ENCODE peak calls at places on chromosomes 1 and 21, in seven cellular contexts. One of them, this sample, is unnamed.

GRCh38 chr1:7594002-7594713 is 176.9 kb upstream of the VAMP3 start:
- DNase-seq in GM10248: no peak
- DNase-seq in EL: no peak
- DNase-seq in NAMALWA: no peak
- DNase-seq in cardiac septum: peak
- DNase-seq in HT1080: no peak
- DNase-seq in stimulated activated CD4-positive, alpha-beta T cell treated with anti-CD3 and anti-CD28 coated beads, Interleukin-1b, Interleukin-23, amount 100 ng/mL, for 4 hours: no peak
- DNase-seq in this sample: no peak

GRCh38 chr21:17660449-17660848 is 47.7 kb upstream of the BTG3 start:
- DNase-seq in GM10248: no peak
- DNase-seq in EL: peak
- DNase-seq in NAMALWA: no peak
- DNase-seq in cardiac septum: no peak
- DNase-seq in HT1080: no peak
- DNase-seq in stimulated activated CD4-positive, alpha-beta T cell treated with anti-CD3 and anti-CD28 coated beads, Interleukin-1b, Interleukin-23, amount 100 ng/mL, for 4 hours: no peak
- DNase-seq in this sample: no peak

GRCh38 chr1:109383850-109384249 is 13.9 kb downstream of the SORT1 start:
- DNase-seq in GM10248: no peak
- DNase-seq in EL: no peak
- DNase-seq in NAMALWA: no peak
- DNase-seq in cardiac septum: no peak
- DNase-seq in HT1080: no peak
- DNase-seq in stimulated activated CD4-positive, alpha-beta T cell treated with anti-CD3 and anti-CD28 coated beads, Interleukin-1b, Interleukin-23, amount 100 ng/mL, for 4 hours: no peak
- DNase-seq in this sample: no peak

GRCh38 chr1:97093742-97094141 is 372.2 kb downstream of the PTBP2 start:
- DNase-seq in GM10248: no peak
- DNase-seq in EL: peak
- DNase-seq in NAMALWA: no peak
- DNase-seq in cardiac septum: no peak
- DNase-seq in HT1080: no peak
- DNase-seq in stimulated activated CD4-positive, alpha-beta T cell treated with anti-CD3 and anti-CD28 coated beads, Interleukin-1b, Interleukin-23, amount 100 ng/mL, for 4 hours: no peak
- DNase-seq in this sample: no peak

GRCh38 chr1:183022202-183023145 is 746 bp upstream of the LAMC1 start:
- DNase-seq in GM10248: peak
- DNase-seq in EL: peak
- DNase-seq in NAMALWA: peak
- DNase-seq in cardiac septum: peak
- DNase-seq in HT1080: peak
- DNase-seq in stimulated activated CD4-positive, alpha-beta T cell treated with anti-CD3 and anti-CD28 coated beads, Interleukin-1b, Interleukin-23, amount 100 ng/mL, for 4 hours: peak
- DNase-seq in this sample: no peak

GRCh38 chr1:161710562-161710961 is 3.5 kb downstream of the FCRLA start:
- DNase-seq in GM10248: no peak
- DNase-seq in EL: no peak
- DNase-seq in NAMALWA: no peak
- DNase-seq in cardiac septum: no peak
- DNase-seq in HT1080: no peak
- DNase-seq in stimulated activated CD4-positive, alpha-beta T cell treated with anti-CD3 and anti-CD28 coated beads, Interleukin-1b, Interleukin-23, amount 100 ng/mL, for 4 hours: no peak
- DNase-seq in this sample: no peak

GRCh38 chr1:33616780-33617179 is 144.3 kb downstream of the ZSCAN20 start:
- DNase-seq in GM10248: no peak
- DNase-seq in EL: no peak
- DNase-seq in NAMALWA: no peak
- DNase-seq in cardiac septum: no peak
- DNase-seq in HT1080: no peak
- DNase-seq in stimulated activated CD4-positive, alpha-beta T cell treated with anti-CD3 and anti-CD28 coated beads, Interleukin-1b, Interleukin-23, amount 100 ng/mL, for 4 hours: no peak
- DNase-seq in this sample: no peak

GRCh38 chr1:112508242-112509004 is at the start of gene WNT2B:
- DNase-seq in GM10248: peak
- DNase-seq in EL: no peak
- DNase-seq in NAMALWA: peak
- DNase-seq in cardiac septum: no peak
- DNase-seq in HT1080: no peak
- DNase-seq in stimulated activated CD4-positive, alpha-beta T cell treated with anti-CD3 and anti-CD28 coated beads, Interleukin-1b, Interleukin-23, amount 100 ng/mL, for 4 hours: peak
- DNase-seq in this sample: peak

GRCh38 chr1:1034438-1034759 is 14.5 kb downstream of the AGRN start:
- DNase-seq in GM10248: no peak
- DNase-seq in EL: no peak
- DNase-seq in NAMALWA: no peak
- DNase-seq in cardiac septum: no peak
- DNase-seq in HT1080: no peak
- DNase-seq in stimulated activated CD4-positive, alpha-beta T cell treated with anti-CD3 and anti-CD28 coated beads, Interleukin-1b, Interleukin-23, amount 100 ng/mL, for 4 hours: no peak
- DNase-seq in this sample: no peak

GRCh38 chr1:36707221-36707620 is 224.5 kb upstream of the CSF3R start:
- DNase-seq in GM10248: no peak
- DNase-seq in EL: no peak
- DNase-seq in NAMALWA: no peak
- DNase-seq in cardiac septum: no peak
- DNase-seq in HT1080: no peak
- DNase-seq in stimulated activated CD4-positive, alpha-beta T cell treated with anti-CD3 and anti-CD28 coated beads, Interleukin-1b, Interleukin-23, amount 100 ng/mL, for 4 hours: no peak
- DNase-seq in this sample: no peak

GRCh38 chr1:52306227-52307006 is 59.6 kb downstream of the CC2D1B start:
- DNase-seq in GM10248: no peak
- DNase-seq in EL: no peak
- DNase-seq in NAMALWA: peak
- DNase-seq in cardiac septum: no peak
- DNase-seq in HT1080: no peak
- DNase-seq in stimulated activated CD4-positive, alpha-beta T cell treated with anti-CD3 and anti-CD28 coated beads, Interleukin-1b, Interleukin-23, amount 100 ng/mL, for 4 hours: no peak
- DNase-seq in this sample: no peak

GRCh38 chr1:117605164-117605810 is 561 bp upstream of the TENT5C start:
- DNase-seq in GM10248: no peak
- DNase-seq in EL: peak
- DNase-seq in NAMALWA: no peak
- DNase-seq in cardiac septum: no peak
- DNase-seq in HT1080: no peak
- DNase-seq in stimulated activated CD4-positive, alpha-beta T cell treated with anti-CD3 and anti-CD28 coated beads, Interleukin-1b, Interleukin-23, amount 100 ng/mL, for 4 hours: no peak
- DNase-seq in this sample: no peak

GRCh38 chr1:100979652-100980051 is 45.9 kb downstream of the DPH5 start:
- DNase-seq in GM10248: no peak
- DNase-seq in EL: no peak
- DNase-seq in NAMALWA: no peak
- DNase-seq in cardiac septum: no peak
- DNase-seq in HT1080: no peak
- DNase-seq in stimulated activated CD4-positive, alpha-beta T cell treated with anti-CD3 and anti-CD28 coated beads, Interleukin-1b, Interleukin-23, amount 100 ng/mL, for 4 hours: no peak
- DNase-seq in this sample: no peak

GRCh38 chr1:91669584-91670350 is 169.1 kb downstream of the CDC7 start:
- DNase-seq in GM10248: no peak
- DNase-seq in EL: no peak
- DNase-seq in NAMALWA: no peak
- DNase-seq in cardiac septum: no peak
- DNase-seq in HT1080: no peak
- DNase-seq in stimulated activated CD4-positive, alpha-beta T cell treated with anti-CD3 and anti-CD28 coated beads, Interleukin-1b, Interleukin-23, amount 100 ng/mL, for 4 hours: no peak
- DNase-seq in this sample: no peak

GRCh38 chr1:116504308-116505156 is 66.3 kb downstream of the CD58 start:
- DNase-seq in GM10248: peak
- DNase-seq in EL: peak
- DNase-seq in NAMALWA: peak
- DNase-seq in cardiac septum: peak
- DNase-seq in HT1080: peak
- DNase-seq in stimulated activated CD4-positive, alpha-beta T cell treated with anti-CD3 and anti-CD28 coated beads, Interleukin-1b, Interleukin-23, amount 100 ng/mL, for 4 hours: peak
- DNase-seq in this sample: no peak

GRCh38 chr1:55507578-55507931 is 292.4 kb upstream of the USP24 start:
- DNase-seq in GM10248: no peak
- DNase-seq in EL: no peak
- DNase-seq in NAMALWA: no peak
- DNase-seq in cardiac septum: no peak
- DNase-seq in HT1080: no peak
- DNase-seq in stimulated activated CD4-positive, alpha-beta T cell treated with anti-CD3 and anti-CD28 coated beads, Interleukin-1b, Interleukin-23, amount 100 ng/mL, for 4 hours: no peak
- DNase-seq in this sample: no peak

GRCh38 chr21:33024278-33025103 is 1.2 kb upstream of the OLIG2 start:
- DNase-seq in GM10248: peak
- DNase-seq in EL: no peak
- DNase-seq in NAMALWA: no peak
- DNase-seq in cardiac septum: no peak
- DNase-seq in HT1080: no peak
- DNase-seq in stimulated activated CD4-positive, alpha-beta T cell treated with anti-CD3 and anti-CD28 coated beads, Interleukin-1b, Interleukin-23, amount 100 ng/mL, for 4 hours: no peak
- DNase-seq in this sample: no peak

GRCh38 chr1:162133566-162133965 is 64.1 kb downstream of the NOS1AP start:
- DNase-seq in GM10248: no peak
- DNase-seq in EL: peak
- DNase-seq in NAMALWA: no peak
- DNase-seq in cardiac septum: no peak
- DNase-seq in HT1080: no peak
- DNase-seq in stimulated activated CD4-positive, alpha-beta T cell treated with anti-CD3 and anti-CD28 coated beads, Interleukin-1b, Interleukin-23, amount 100 ng/mL, for 4 hours: no peak
- DNase-seq in this sample: no peak

GRCh38 chr21:17602874-17603273 is 9.8 kb downstream of the BTG3 start:
- DNase-seq in GM10248: no peak
- DNase-seq in EL: peak
- DNase-seq in NAMALWA: no peak
- DNase-seq in cardiac septum: no peak
- DNase-seq in HT1080: peak
- DNase-seq in stimulated activated CD4-positive, alpha-beta T cell treated with anti-CD3 and anti-CD28 coated beads, Interleukin-1b, Interleukin-23, amount 100 ng/mL, for 4 hours: no peak
- DNase-seq in this sample: no peak

GRCh38 chr21:34092241-34092921 is 19.0 kb downstream of the MRPS6 start:
- DNase-seq in GM10248: no peak
- DNase-seq in EL: no peak
- DNase-seq in NAMALWA: no peak
- DNase-seq in cardiac septum: no peak
- DNase-seq in HT1080: peak
- DNase-seq in stimulated activated CD4-positive, alpha-beta T cell treated with anti-CD3 and anti-CD28 coated beads, Interleukin-1b, Interleukin-23, amount 100 ng/mL, for 4 hours: no peak
- DNase-seq in this sample: no peak

GRCh38 chr21:15005391-15005790 is 59.4 kb downstream of the NRIP1 start:
- DNase-seq in GM10248: no peak
- DNase-seq in EL: peak
- DNase-seq in NAMALWA: no peak
- DNase-seq in cardiac septum: no peak
- DNase-seq in HT1080: no peak
- DNase-seq in stimulated activated CD4-positive, alpha-beta T cell treated with anti-CD3 and anti-CD28 coated beads, Interleukin-1b, Interleukin-23, amount 100 ng/mL, for 4 hours: no peak
- DNase-seq in this sample: no peak

GRCh38 chr1:118788372-118788955 is 199.7 kb downstream of the TBX15 start:
- DNase-seq in GM10248: no peak
- DNase-seq in EL: peak
- DNase-seq in NAMALWA: no peak
- DNase-seq in cardiac septum: no peak
- DNase-seq in HT1080: peak
- DNase-seq in stimulated activated CD4-positive, alpha-beta T cell treated with anti-CD3 and anti-CD28 coated beads, Interleukin-1b, Interleukin-23, amount 100 ng/mL, for 4 hours: no peak
- DNase-seq in this sample: no peak

GRCh38 chr1:5444365-5444890 is 547.8 kb downstream of the NPHP4 start:
- DNase-seq in GM10248: no peak
- DNase-seq in EL: no peak
- DNase-seq in NAMALWA: no peak
- DNase-seq in cardiac septum: no peak
- DNase-seq in HT1080: no peak
- DNase-seq in stimulated activated CD4-positive, alpha-beta T cell treated with anti-CD3 and anti-CD28 coated beads, Interleukin-1b, Interleukin-23, amount 100 ng/mL, for 4 hours: no peak
- DNase-seq in this sample: no peak

GRCh38 chr1:232376632-232377493 is 253.1 kb downstream of the SIPA1L2 start:
- DNase-seq in GM10248: no peak
- DNase-seq in EL: no peak
- DNase-seq in NAMALWA: no peak
- DNase-seq in cardiac septum: no peak
- DNase-seq in HT1080: no peak
- DNase-seq in stimulated activated CD4-positive, alpha-beta T cell treated with anti-CD3 and anti-CD28 coated beads, Interleukin-1b, Interleukin-23, amount 100 ng/mL, for 4 hours: no peak
- DNase-seq in this sample: no peak